ENCODE peak calls at places on chromosome 21, in seven cellular contexts. V is GM23338, Q is PC-3, S is mucosa of descending colon, L is uterus, J is upper lobe of right lung, D is mammary epithelial cell. M is an unnamed sample.

GRCh38 chr21:15557925-15558324 is 171.9 kb upstream of the USP25 start:
- DNase-seq in V (no peak), L (no peak), J (no peak), D (no peak), Q (no peak), S (no peak), M (peak; percentile 56)

GRCh38 chr21:28106370-28106890 is 886.2 kb downstream of the LTN1 start:
- DNase-seq in V (no peak), Q (no peak), L (no peak), D (no peak), S (no peak), J (no peak), M (no peak)

GRCh38 chr21:42476493-42477342 is 19.3 kb downstream of the RSPH1 start:
- DNase-seq in Q (no peak), J (no peak), L (no peak), D (no peak), S (no peak), V (no peak), M (no peak)

GRCh38 chr21:15498455-15498854 is 231.3 kb upstream of the USP25 start:
- DNase-seq in L (no peak), S (no peak), J (no peak), V (no peak), Q (no peak), D (peak; percentile 73), M (no peak)

GRCh38 chr21:31552826-31553225 is 106.7 kb upstream of the SOD1 start:
- DNase-seq in J (peak; percentile 9), V (no peak), L (no peak), D (no peak), S (no peak), Q (no peak), M (no peak)

GRCh38 chr21:17461014-17461413 is 51.8 kb upstream of the CXADR start:
- DNase-seq in D (peak; percentile 70), V (no peak), Q (peak; percentile 31), S (no peak), J (no peak), L (peak; percentile 80), M (no peak)

GRCh38 chr21:26127918-26128317 is 42.7 kb downstream of the APP start:
- DNase-seq in Q (peak; percentile 46), S (no peak), L (no peak), D (peak; percentile 34), J (no peak), V (no peak), M (no peak)

GRCh38 chr21:27776925-27777553 is 810.2 kb upstream of the ADAMTS5 start:
- DNase-seq in V (no peak), J (no peak), D (no peak), Q (no peak), L (no peak), S (no peak), M (no peak)

GRCh38 chr21:35017256-35017655 is 31.8 kb downstream of the RUNX1 start:
- DNase-seq in J (no peak), Q (no peak), D (no peak), S (no peak), V (no peak), L (no peak), M (no peak)

GRCh38 chr21:34576043-34576466 is 38.9 kb downstream of the RCAN1 start:
- DNase-seq in S (no peak), V (no peak), J (no peak), D (peak; percentile 53), Q (no peak), L (no peak), M (no peak)

GRCh38 chr21:34808569-34809204 is 139.9 kb downstream of the CLIC6 start:
- DNase-seq in Q (no peak), V (no peak), J (no peak), D (peak; percentile 77), S (no peak), L (no peak), M (no peak)

GRCh38 chr21:18517905-18518566 is 114.5 kb upstream of the TMPRSS15 start:
- DNase-seq in J (no peak), Q (no peak), S (no peak), L (no peak), D (no peak), V (no peak), M (no peak)

GRCh38 chr21:15326032-15326867 is 261.4 kb upstream of the NRIP1 start:
- DNase-seq in S (no peak), L (no peak), D (no peak), Q (no peak), J (no peak), V (no peak), M (no peak)

GRCh38 chr21:34807146-34807880 is 138.5 kb downstream of the CLIC6 start:
- DNase-seq in S (no peak), D (peak; percentile 97), L (no peak), J (no peak), Q (peak; percentile 89), V (no peak), M (no peak)

GRCh38 chr21:42433946-42434551 is 30.3 kb downstream of the UBASH3A start:
- DNase-seq in L (no peak), S (peak; percentile 39), Q (peak; percentile 17), V (no peak), J (no peak), D (peak; percentile 45), M (no peak)

GRCh38 chr21:19049567-19049966 is 646.0 kb upstream of the TMPRSS15 start:
- DNase-seq in S (no peak), L (no peak), D (no peak), J (no peak), Q (no peak), V (no peak), M (no peak)

GRCh38 chr21:25790122-25790951 is 55.6 kb downstream of the GABPA start:
- DNase-seq in V (peak; percentile 52), J (no peak), Q (peak; percentile 58), L (no peak), D (peak; percentile 27), S (no peak), M (peak; percentile 47)

GRCh38 chr21:16037386-16037785 is 307.6 kb downstream of the USP25 start:
- DNase-seq in J (no peak), V (no peak), L (no peak), Q (peak; percentile 7), D (peak; percentile 85), S (no peak), M (no peak)

GRCh38 chr21:21612446-21612845 is 614.2 kb downstream of the NCAM2 start:
- DNase-seq in L (no peak), D (no peak), V (peak; percentile 69), S (no peak), Q (peak; percentile 79), J (no peak), M (no peak)

DNA sequence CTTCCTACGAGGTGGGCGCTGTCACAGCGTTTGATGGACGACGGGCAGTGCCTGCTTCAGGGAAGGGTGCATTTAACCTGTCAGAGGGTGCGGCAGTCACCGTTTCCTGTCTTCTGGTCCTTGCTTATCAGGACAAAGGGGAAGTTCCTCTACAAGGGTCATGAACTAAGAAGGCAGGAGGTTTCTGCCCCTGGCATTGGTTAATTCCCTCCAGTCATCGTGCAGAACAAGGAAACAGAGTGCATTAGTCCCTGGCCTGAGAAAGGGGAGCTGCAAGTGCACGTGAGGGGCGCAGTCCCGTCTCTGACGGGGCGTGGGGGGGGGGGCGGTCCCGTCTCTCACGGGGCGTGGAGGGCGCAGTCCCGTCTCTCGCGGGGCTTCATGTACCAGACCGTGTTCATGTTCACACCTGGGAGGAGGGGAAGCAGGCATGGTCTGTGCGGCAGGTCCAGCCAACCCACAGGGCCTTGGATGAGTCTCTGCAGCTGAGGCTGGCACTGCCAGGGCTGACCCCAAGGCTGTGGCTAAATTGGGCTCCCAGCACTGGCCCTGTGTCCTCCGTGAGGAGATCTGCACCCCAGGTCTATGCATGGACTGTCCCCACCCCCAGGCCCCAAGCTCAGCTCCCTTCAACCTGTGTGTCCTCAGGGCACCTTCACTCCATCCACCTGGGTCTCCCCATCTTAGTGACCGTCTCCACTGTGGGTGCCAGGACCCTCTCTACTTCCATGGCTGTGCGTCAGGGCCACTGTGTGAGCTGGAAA is 89.2 kb upstream of the COL6A1 start:
- DNase-seq in Q (no peak), S (peak; percentile 70), L (no peak), V (no peak), D (no peak), J (no peak), M (no peak)
- H3K4me1 ChIP-seq in Q (no peaks in the 10 kb centered on the region), S (peaks cover 4% of the 10 kb centered on the region), L (peaks cover 8% of the 10 kb centered on the region), V (no peaks in the 10 kb centered on the region), D (peaks cover 3% of the 10 kb centered on the region), J (no peaks in the 10 kb centered on the region), M (no peaks in the 10 kb centered on the region)

GRCh38 chr21:32886339-32886738 is 114.8 kb upstream of the PAXBP1 start:
- DNase-seq in V (no peak), J (no peak), Q (peak; percentile 9), D (no peak), L (no peak), S (no peak), M (no peak)

GRCh38 chr21:32889596-32889995 is 118.0 kb upstream of the PAXBP1 start:
- DNase-seq in L (no peak), Q (no peak), D (peak; percentile 1), J (no peak), V (no peak), S (no peak), M (no peak)

GRCh38 chr21:32888971-32889370 is 117.4 kb upstream of the PAXBP1 start:
- DNase-seq in Q (no peak), V (peak; percentile 8), L (no peak), D (no peak), J (no peak), S (no peak), M (no peak)

GRCh38 chr21:32884062-32884461 is 112.5 kb upstream of the PAXBP1 start:
- DNase-seq in Q (no peak), V (peak; percentile 59), S (no peak), D (no peak), J (no peak), L (no peak), M (no peak)

GRCh38 chr21:32887026-32887425 is 115.5 kb upstream of the PAXBP1 start:
- DNase-seq in D (no peak), S (no peak), V (no peak), L (no peak), Q (no peak), J (no peak), M (no peak)
- H3K4me3 ChIP-seq in D (no peak overlapping the region), S (no peak overlapping the region), V (no peak overlapping the region), L (no peak overlapping the region), Q (no peak overlapping the region), J (no peak overlapping the region), M (no peak overlapping the region)

DNA sequence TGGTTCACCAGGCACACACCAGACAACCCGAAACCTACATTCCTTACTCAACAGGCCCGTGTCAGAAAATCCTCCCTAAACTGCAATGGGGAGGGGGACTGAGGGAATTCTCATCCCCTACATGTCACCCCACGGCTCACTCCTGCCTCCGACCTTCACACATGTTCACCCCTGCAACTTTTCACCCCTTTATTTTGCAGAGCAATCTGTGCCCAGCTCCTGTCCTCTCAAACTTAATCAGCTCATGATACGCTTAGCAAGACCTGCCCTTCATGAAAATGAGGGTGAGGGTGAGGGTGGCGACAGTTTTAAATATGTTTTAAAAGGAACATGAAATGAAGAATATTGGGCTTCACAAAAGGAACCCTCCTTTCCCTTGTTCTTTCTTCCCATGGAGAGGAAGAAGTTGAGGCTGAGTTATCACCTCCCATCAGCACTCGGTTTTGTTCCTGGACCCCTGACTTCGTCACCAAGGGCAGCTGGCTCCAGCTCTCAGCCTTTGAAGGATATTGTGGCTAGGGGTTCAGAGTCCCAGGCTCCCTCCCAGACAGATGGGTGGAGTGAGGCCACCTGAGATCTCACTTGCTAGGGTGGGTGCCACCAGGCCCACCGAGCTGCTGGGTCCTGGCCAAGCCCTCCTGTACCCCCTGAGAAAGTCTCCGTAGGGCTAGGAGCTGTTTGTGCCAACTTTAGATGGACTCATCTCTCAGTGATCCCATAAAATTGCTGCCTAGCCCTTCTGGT is 6.7 kb downstream of the MX2 start:
- DNase-seq in J (no peak), V (no peak), D (no peak), L (no peak), S (peak; percentile 49), Q (no peak), M (no peak)
- H3K4me1 ChIP-seq in J (peaks cover 3% of the 10 kb centered on the region), V (peaks cover 16% of the 10 kb centered on the region), D (no peaks in the 10 kb centered on the region), L (peaks cover 9% of the 10 kb centered on the region), S (no peaks in the 10 kb centered on the region), Q (peaks cover 15% of the 10 kb centered on the region), M (no peaks in the 10 kb centered on the region)

GRCh38 chr21:44888581-44889550 is 15.4 kb upstream of the PTTG1IP start:
- DNase-seq in J (no peak), S (peak; percentile 48), D (no peak), V (no peak), Q (no peak), L (no peak), M (no peak)
- H3K4me3 ChIP-seq in J (no peak overlapping the region), S (no peak overlapping the region), D (no peak overlapping the region), V (no peak overlapping the region), Q (no peak overlapping the region), L (no peak overlapping the region), M (no peak overlapping the region)

M was measured in HAP-1.